ENCODE peak calls at places on chromosomes 6 and 20, in four cellular contexts. T is GM12878, R is IMR-90, Z is K562. D is an unnamed sample.

GRCh38 chr6:144349690-144350132 is 64.6 kb downstream of the UTRN start:
- DNase-seq in T (peak; percentile 60), Z (peak; percentile 52), R (peak; percentile 53), D (no peak)

GRCh38 chr6:127342296-127342945 is 988 bp downstream of the ECHDC1 start:
- DNase-seq in T (no peak), Z (no peak), R (peak; percentile 54), D (no peak)

GRCh38 chr6:52155791-52156576 is 30.2 kb upstream of the IL17A start:
- DNase-seq in R (no peak), Z (no peak), T (peak; percentile 87), D (no peak)

GRCh38 chr6:151070666-151071065 is 169.1 kb upstream of the AKAP12 start:
- DNase-seq in T (no peak), Z (no peak), R (peak; percentile 92), D (peak; percentile 72)

GRCh38 chr6:43014434-43014909 is 423 bp downstream of the KLHDC3 start:
- DNase-seq in R (peak; percentile 45), Z (no peak), T (no peak), D (no peak)

GRCh38 chr6:125020385-125020784 is 58.1 kb downstream of the RNF217 start:
- DNase-seq in T (no peak), Z (no peak), R (peak; percentile 42), D (no peak)

GRCh38 chr6:30720738-30721197 is 616 bp downstream of the TUBB start:
- DNase-seq in Z (peak; percentile 89), T (no peak), R (peak; percentile 32), D (peak; percentile 72)

GRCh38 chr20:44572551-44573500 is 9.6 kb upstream of the PKIG start:
- DNase-seq in Z (no peak), R (peak; percentile 89), T (no peak), D (no peak)

GRCh38 chr6:167574431-167575097 is 249.7 kb downstream of the TTLL2 start:
- DNase-seq in T (no peak), R (no peak), Z (no peak), D (no peak)

GRCh38 chr6:25312034-25312620 is 33.0 kb downstream of the CARMIL1 start:
- DNase-seq in T (no peak), R (peak; percentile 46), Z (no peak), D (peak; percentile 51)

GRCh38 chr20:19932170-19932667 is 84.9 kb upstream of the NAA20 start:
- DNase-seq in R (peak; percentile 94), T (no peak), Z (no peak), D (no peak)

DNA sequence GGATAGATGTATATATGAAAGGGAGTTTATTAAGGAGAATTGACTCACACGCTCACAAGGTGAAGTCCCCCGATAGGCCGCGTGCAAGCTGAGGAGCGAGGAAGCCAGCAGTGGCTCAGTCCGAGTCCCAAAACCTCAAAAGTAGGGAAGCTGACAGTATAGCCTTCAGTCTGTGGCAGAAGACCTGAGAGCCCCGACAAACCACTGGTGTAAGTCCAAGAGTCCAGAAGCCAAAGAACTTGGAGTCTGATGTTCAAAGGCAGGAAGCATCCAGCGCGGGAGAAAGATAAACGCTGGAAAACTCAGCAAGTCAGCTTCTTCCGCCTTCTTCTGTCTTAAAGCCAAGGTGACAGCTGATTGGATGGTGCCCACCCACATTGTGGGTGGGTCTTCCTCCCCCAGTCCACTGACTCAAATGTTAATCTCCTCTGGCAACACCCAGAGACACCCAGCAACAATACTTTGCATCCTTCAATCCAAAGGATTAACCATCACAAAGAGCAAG is 102.6 kb upstream of the GJE1 start:
- DNase-seq in Z (peak; percentile 88), T (no peak), R (peak; percentile 76), D (no peak)
- TF ChIP-seq ELK1 in Z (no peak), T (no peak), R (no peak), D (no peak)

GRCh38 chr6:105304366-105304765 is 98.5 kb downstream of the PREP start:
- DNase-seq in Z (no peak), T (no peak), R (no peak), D (no peak)
- TF ChIP-seq ELK1 in Z (no peak), T (no peak), R (no peak), D (no peak)

DNA sequence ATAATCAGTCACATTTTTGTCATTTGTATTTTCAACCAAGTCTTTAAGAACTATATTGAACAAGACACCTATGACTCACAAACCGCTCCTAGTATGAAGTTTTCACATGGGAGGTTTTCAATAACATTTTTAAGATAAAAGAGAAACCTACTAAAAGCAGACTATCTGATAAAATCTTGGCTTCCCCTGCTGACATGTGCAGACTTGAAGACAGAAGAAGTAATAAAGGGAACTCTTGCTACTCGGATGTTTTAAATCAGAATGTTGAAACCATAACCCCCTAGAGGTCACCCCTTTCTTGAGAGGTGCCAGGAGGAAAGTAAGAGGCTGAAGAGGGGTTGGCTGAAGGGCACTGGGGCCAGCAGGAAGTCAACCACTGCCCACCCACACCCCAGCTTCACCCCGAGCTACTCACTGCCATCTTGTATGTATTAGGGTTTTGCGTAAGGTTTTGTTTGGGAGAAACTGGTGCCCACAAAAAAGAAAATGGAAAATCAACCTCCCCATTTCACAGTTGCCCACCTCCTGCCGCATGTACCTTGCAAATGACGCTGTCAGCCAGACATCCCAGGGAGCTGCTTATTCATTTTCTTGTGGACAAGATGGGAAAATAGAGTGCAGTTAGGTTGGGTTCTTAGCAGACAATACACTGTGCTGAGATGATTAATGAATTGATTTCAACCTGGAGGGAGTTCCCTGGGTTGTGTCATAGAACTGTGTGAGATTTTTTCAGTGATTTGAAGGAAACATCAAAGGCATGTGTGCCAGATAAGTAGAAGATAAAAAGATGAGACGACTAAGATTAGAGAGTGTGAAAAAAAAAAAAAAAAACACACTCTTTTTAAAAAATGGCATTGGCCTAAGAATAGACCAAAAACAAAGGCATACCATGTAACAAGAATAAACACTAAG is 83.2 kb upstream of the TAB2 start:
- DNase-seq in Z (no peak), R (peak; percentile 52), T (no peak), D (peak; percentile 11)
- TF ChIP-seq ELK1 in Z (no peak), R (no peak), T (no peak), D (no peak)

DNA sequence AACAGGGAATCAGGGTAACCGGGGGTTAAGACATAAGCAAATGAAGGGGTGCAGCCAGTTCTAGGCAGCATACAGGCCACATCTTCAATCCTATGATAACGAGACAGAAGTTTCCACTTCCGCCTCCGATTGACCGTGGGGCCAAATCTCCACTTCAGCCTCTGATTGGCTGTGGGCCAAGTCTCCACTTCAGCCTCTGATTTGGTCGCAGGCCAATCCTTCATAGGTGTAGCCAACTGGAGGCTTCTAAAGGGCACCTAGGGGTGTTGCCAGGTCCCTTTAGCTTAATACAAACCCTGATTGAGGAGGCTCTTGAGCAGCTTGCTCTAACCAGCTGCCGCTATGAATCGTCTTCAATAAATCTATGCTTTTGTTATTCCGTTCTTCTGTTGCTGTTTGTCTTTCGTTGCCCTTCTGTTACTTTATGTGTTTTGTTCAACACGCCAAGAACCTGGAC is 2.1 kb upstream of the ERGIC3 start:
- DNase-seq in R (no peak), T (peak; percentile 70), Z (peak; percentile 85), D (peak; percentile 19)
- TF ChIP-seq ELK1 in R (no peak), T (no peak), Z (no peak), D (no peak)

D was measured in A549.